ENCODE peak calls at places on chromosomes 3 and 15, in six cellular contexts. A, F, Y, N, G and T are unnamed samples.

GRCh38 chr3:12560505-12561188 is 3.8 kb downstream of the MKRN2 start:
- DNase-seq in A (no peak), F (no peak), Y (no peak), N (no peak), G (no peak), T (no peak)

GRCh38 chr3:47976135-47976758 is 40.0 kb downstream of the MAP4 start:
- DNase-seq in A (no peak), F (no peak), Y (no peak), N (no peak), G (no peak), T (no peak)

GRCh38 chr3:127172670-127173515 is 20.0 kb upstream of the PRR23E start:
- DNase-seq in A (no peak), F (peak; percentile 79), Y (peak; percentile 31), N (no peak), G (no peak), T (peak; percentile 59)

GRCh38 chr3:9947025-9947995 is 4.9 kb downstream of the PRRT3 start:
- DNase-seq in A (peak; percentile 74), F (peak; percentile 60), Y (peak; percentile 87), N (peak; percentile 85), G (peak; percentile 87), T (peak; percentile 78)

GRCh38 chr15:40323953-40324937 is 753 bp downstream of the INAFM2 start:
- DNase-seq in A (no peak), F (no peak), Y (no peak), N (no peak), G (no peak), T (no peak)

GRCh38 chr15:100913961-100914360 is 5.2 kb upstream of the LRRK1 start:
- DNase-seq in A (no peak), F (no peak), Y (no peak), N (no peak), G (no peak), T (no peak)

GRCh38 chr3:132544130-132544529 is 52.9 kb upstream of the ACKR4 start:
- DNase-seq in A (no peak), F (no peak), Y (no peak), N (no peak), G (no peak), T (no peak)

GRCh38 chr3:129034650-129035049 is 25.9 kb upstream of the GP9 start:
- DNase-seq in A (no peak), F (no peak), Y (no peak), N (no peak), G (peak; percentile 28), T (no peak)

DNA sequence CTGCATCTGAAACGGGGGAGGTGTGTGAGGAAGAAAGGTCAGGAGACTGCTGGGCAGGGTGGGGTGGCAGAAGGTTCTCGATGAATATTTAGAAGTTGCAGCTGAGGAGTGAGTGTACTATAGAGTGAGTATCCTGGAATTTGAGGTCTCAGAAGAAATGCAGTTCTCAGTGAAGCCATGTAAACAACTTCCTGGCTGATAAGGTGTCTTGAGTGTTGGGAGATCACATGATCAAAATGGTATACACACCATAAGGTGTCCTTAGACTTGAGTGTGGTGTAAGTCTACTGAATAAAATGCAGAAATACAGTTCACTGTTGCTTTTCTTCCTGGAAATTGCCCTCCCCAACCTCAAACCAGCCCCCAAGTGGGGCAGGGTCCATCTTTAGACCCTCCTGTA is 9.9 kb downstream of the B3GNT5 start:
- DNase-seq in A (no peak), F (no peak), Y (no peak), N (no peak), G (no peak), T (no peak)
- H3K4me1 ChIP-seq in A (peaks cover 13% of the 10 kb centered on the region), F (peaks cover 24% of the 10 kb centered on the region), Y (peaks cover 64% of the 10 kb centered on the region), N (peaks cover 59% of the 10 kb centered on the region), G (peaks cover 29% of the 10 kb centered on the region), T (no peaks in the 10 kb centered on the region)

DNA sequence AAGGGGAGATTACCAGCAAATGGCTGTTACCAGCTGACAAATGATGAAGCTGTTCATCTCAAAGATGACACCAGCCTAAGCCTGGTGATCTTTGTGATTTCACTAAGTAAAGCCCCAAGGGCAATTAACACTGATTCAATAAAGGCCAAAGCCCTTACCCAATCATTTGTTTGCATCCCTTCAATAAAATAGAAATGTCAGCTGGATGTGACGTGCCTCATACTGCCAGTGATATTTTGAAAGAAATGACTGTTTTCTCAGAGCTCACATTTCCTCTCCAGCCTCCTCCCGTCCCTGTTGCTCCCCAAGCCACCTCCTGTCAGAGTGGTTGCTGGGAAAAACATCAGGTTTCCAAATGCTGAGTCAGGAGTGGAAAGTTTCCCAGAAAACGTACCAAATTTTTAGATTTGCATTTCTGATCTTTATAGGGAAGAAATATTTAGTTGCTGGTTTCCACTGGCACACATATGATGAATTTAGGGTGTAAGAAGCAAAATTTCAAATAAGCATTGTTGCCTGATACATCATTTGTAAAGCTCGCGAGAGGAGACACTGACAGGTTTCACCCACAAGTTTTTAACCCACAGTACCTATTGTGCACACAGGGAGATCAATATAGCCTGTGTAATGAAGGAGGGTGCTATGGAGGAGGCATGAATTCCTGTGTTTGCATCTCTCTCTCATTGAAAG is 21.0 kb downstream of the C2CD4A start:
- DNase-seq in A (no peak), F (peak; percentile 20), Y (no peak), N (no peak), G (no peak), T (peak; percentile 70)
- H3K9me3 ChIP-seq in A (no peaks in the 10 kb centered on the region), F (no peaks in the 10 kb centered on the region), Y (no peaks in the 10 kb centered on the region), N (no peaks in the 10 kb centered on the region), G (no peaks in the 10 kb centered on the region), T (no peaks in the 10 kb centered on the region)

GRCh38 chr3:106275592-106275991 is 406.8 kb upstream of the CBLB start:
- DNase-seq in A (no peak), F (no peak), Y (no peak), N (no peak), G (no peak), T (no peak)
- H3K27ac ChIP-seq in A (no peak overlapping the region), F (no peak overlapping the region), Y (no peak overlapping the region), N (no peak overlapping the region), G (no peak overlapping the region), T (no peak overlapping the region)

GRCh38 chr15:79977431-79977940 is 6.5 kb upstream of the BCL2A1 start:
- DNase-seq in A (no peak), F (no peak), Y (no peak), N (no peak), G (no peak), T (no peak)
- H3K4me1 ChIP-seq in A (no peaks in the 10 kb centered on the region), F (no peaks in the 10 kb centered on the region), Y (no peaks in the 10 kb centered on the region), N (no peaks in the 10 kb centered on the region), G (peaks cover 16% of the 10 kb centered on the region), T (no peaks in the 10 kb centered on the region)

DNA sequence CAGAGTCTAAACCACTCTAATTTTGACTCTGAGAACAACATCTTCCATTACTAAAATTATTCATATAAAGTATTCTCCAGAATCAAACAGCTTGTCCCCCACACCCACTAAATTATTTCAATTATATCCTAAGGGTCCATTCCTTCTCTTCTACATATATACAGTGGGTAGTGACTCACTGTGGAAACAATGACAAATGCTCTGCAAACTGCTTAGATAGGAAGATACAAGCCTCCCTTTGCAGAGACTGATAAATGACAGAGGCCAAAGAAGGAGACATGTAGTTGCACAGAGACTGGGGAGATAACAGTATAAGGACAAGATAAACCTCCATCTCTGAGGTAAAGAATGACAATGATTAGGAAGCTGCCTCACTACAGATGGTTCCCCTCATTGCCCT is 1087.4 kb downstream of the AGBL1 start:
- DNase-seq in A (no peak), F (peak; percentile 61), Y (no peak), N (no peak), G (no peak), T (no peak)
- H3K9me3 ChIP-seq in A (peaks cover 6% of the 10 kb centered on the region), F (no peaks in the 10 kb centered on the region), Y (no peaks in the 10 kb centered on the region), N (no peaks in the 10 kb centered on the region), G (no peaks in the 10 kb centered on the region), T (no peaks in the 10 kb centered on the region)

GRCh38 chr3:113210608-113211369 is 568 bp upstream of the BOC start:
- DNase-seq in A (no peak), F (peak; percentile 31), Y (no peak), N (no peak), G (no peak), T (peak; percentile 48)
- H3K27ac ChIP-seq in A (no peak overlapping the region), F (peak overlapping the region; percentile 88), Y (no peak overlapping the region), N (peak overlapping the region; percentile 71), G (peak overlapping the region; percentile 89), T (no peak overlapping the region)

GRCh38 chr3:152321321-152321720 is 52.6 kb downstream of the MBNL1 start:
- DNase-seq in A (no peak), F (no peak), Y (no peak), N (no peak), G (no peak), T (no peak)

GRCh38 chr3:152322756-152323155 is 54.0 kb downstream of the MBNL1 start:
- DNase-seq in A (no peak), F (no peak), Y (no peak), N (no peak), G (no peak), T (peak; percentile 47)

GRCh38 chr3:152321806-152322377 is 53.2 kb downstream of the MBNL1 start:
- DNase-seq in A (no peak), F (no peak), Y (no peak), N (no peak), G (no peak), T (no peak)

GRCh38 chr3:152325136-152325535 is 56.4 kb downstream of the MBNL1 start:
- DNase-seq in A (no peak), F (no peak), Y (no peak), N (no peak), G (no peak), T (no peak)

GRCh38 chr3:152323834-152324233 is 55.1 kb downstream of the MBNL1 start:
- DNase-seq in A (no peak), F (no peak), Y (no peak), N (no peak), G (no peak), T (no peak)
- H3K4me1 ChIP-seq in A (peaks cover 18% of the 10 kb centered on the region), F (peaks cover 19% of the 10 kb centered on the region), Y (peaks cover 16% of the 10 kb centered on the region), N (peaks cover 82% of the 10 kb centered on the region), G (peaks cover 61% of the 10 kb centered on the region), T (peaks cover 13% of the 10 kb centered on the region)